ENCODE peak calls at places on chromosomes 3 and 15, in ten cellular contexts. L is endodermal cell, J is thyroid gland, O is body of pancreas, W is kidney, Z is OCI-LY7, B is adrenal gland, U is left ventricle myocardium inferior, G is ascending aorta, P is prostate gland. S is an unnamed sample. For H3K4me1, the result is how much of the 10 kb centered on the place peaks cover.

GRCh38 chr3:129727707-129728106 is 121.2 kb upstream of the PLXND1 start:
- DNase-seq in J (no peak), Z (no peak), U (no peak), L (peak), B (no peak), O (no peak), W (no peak), P (no peak), G (no peak), S (no peak)

GRCh38 chr3:49967307-49967706 is 27.4 kb downstream of the RBM6 start:
- DNase-seq in Z (no peak), G (no peak), L (no peak), U (no peak), J (no peak), W (no peak), B (no peak), P (no peak), O (no peak), S (no peak)

GRCh38 chr3:128185630-128186447 is 32.6 kb downstream of the EEFSEC start:
- DNase-seq in J (no peak), L (no peak), G (no peak), W (no peak), U (no peak), Z (no peak), B (no peak), P (no peak), O (no peak), S (no peak)

GRCh38 chr3:104291437-104291851 is 1075.3 kb upstream of the ALCAM start:
- DNase-seq in J (no peak), Z (peak), U (no peak), G (no peak), L (no peak), O (no peak), W (no peak), P (no peak), B (peak), S (no peak)

GRCh38 chr3:43171770-43172169 is 65.9 kb upstream of the POMGNT2 start:
- DNase-seq in J (no peak), O (no peak), G (no peak), L (no peak), U (no peak), P (no peak), Z (no peak), B (no peak), W (no peak), S (no peak)

GRCh38 chr3:126523745-126524428 is at the start of gene CHST13:
- DNase-seq in B (no peak), Z (no peak), J (peak), W (peak), U (peak), P (no peak), L (peak), O (peak), G (no peak), S (peak)

GRCh38 chr3:53495518-53496501 is 1.4 kb downstream of the CACNA1D start:
- DNase-seq in U (no peak), J (peak), P (no peak), Z (no peak), G (no peak), L (peak), O (peak), W (peak), B (peak), S (no peak)

GRCh38 chr3:148333091-148333490 is 364.6 kb upstream of the AGTR1 start:
- DNase-seq in L (no peak), P (no peak), G (no peak), J (no peak), O (peak), W (no peak), Z (no peak), U (no peak), B (no peak), S (no peak)

GRCh38 chr3:186670148-186670547 is 4.3 kb downstream of the HRG start:
- DNase-seq in L (no peak), W (no peak), G (no peak), U (no peak), J (no peak), P (no peak), Z (no peak), B (no peak), O (no peak), S (no peak)

GRCh38 chr15:68791431-68792283 is 29.0 kb downstream of the ANP32A start:
- DNase-seq in W (no peak), L (peak), O (no peak), U (no peak), B (no peak), Z (peak), G (no peak), P (no peak), J (no peak), S (no peak)

GRCh38 chr3:71251156-71251775 is 332.3 kb downstream of the FOXP1 start:
- DNase-seq in Z (no peak), W (no peak), P (no peak), G (no peak), J (no peak), L (no peak), B (no peak), U (no peak), O (no peak), S (no peak)

GRCh38 chr3:35908366-35909232 is 269.3 kb downstream of the ARPP21 start:
- DNase-seq in U (peak), L (peak), J (peak), Z (peak), W (no peak), B (peak), O (peak), G (no peak), P (peak), S (peak)

GRCh38 chr3:45553469-45553974 is 41.0 kb upstream of the LIMD1 start:
- DNase-seq in L (peak), P (no peak), W (no peak), B (peak), O (peak), J (peak), Z (peak), G (no peak), U (peak), S (no peak)

GRCh38 chr3:108554233-108554632 is 35.0 kb downstream of the CIP2A start:
- DNase-seq in J (no peak), L (no peak), Z (no peak), W (no peak), U (no peak), B (no peak), O (no peak), P (no peak), G (no peak), S (no peak)

GRCh38 chr3:122298239-122298638 is 26.8 kb upstream of the CSTA start:
- DNase-seq in Z (no peak), J (no peak), P (no peak), B (no peak), G (no peak), L (no peak), O (no peak), U (no peak), W (no peak), S (no peak)

GRCh38 chr3:178492496-178492895 is 43.7 kb upstream of the KCNMB2 start:
- DNase-seq in B (no peak), J (no peak), P (no peak), O (no peak), G (no peak), W (no peak), L (peak), U (no peak), Z (no peak), S (no peak)

GRCh38 chr15:80689716-80690115 is 5.4 kb upstream of the ABHD17C start:
- DNase-seq in B (no peak), U (no peak), G (no peak), P (no peak), Z (no peak), J (no peak), O (no peak), L (no peak), W (no peak), S (no peak)

GRCh38 chr3:180329187-180329586 is 272.8 kb upstream of the TTC14 start:
- DNase-seq in G (no peak), B (no peak), L (no peak), J (no peak), U (no peak), W (no peak), P (no peak), Z (no peak), O (no peak), S (no peak)

GRCh38 chr15:91263632-91264477 is 163.8 kb downstream of the SV2B start:
- DNase-seq in G (peak), L (no peak), O (peak), U (peak), W (no peak), J (peak), P (peak), B (peak), Z (no peak), S (no peak)

GRCh38 chr3:128794067-128794768 is 68.2 kb downstream of the RAB7A start:
- DNase-seq in G (no peak), J (no peak), O (no peak), P (no peak), L (no peak), B (peak), Z (no peak), W (no peak), U (no peak), S (no peak)

GRCh38 chr3:99544819-99545281 is 93.5 kb upstream of the COL8A1 start:
- DNase-seq in O (peak), B (peak), G (no peak), U (peak), W (peak), P (no peak), L (no peak), J (peak), Z (no peak), S (no peak)

GRCh38 chr15:77866186-77866585 is 211.3 kb downstream of the TBC1D2B start:
- DNase-seq in G (no peak), O (no peak), U (no peak), P (no peak), Z (no peak), J (no peak), W (peak), L (no peak), B (no peak), S (peak)

GRCh38 chr3:182671942-182672341 is 121.4 kb upstream of the ATP11B start:
- DNase-seq in U (no peak), O (no peak), B (no peak), J (no peak), W (no peak), P (no peak), G (no peak), L (no peak), Z (no peak), S (no peak)

GRCh38 chr3:64888165-64888564 is 200.4 kb upstream of the ADAMTS9 start:
- DNase-seq in U (no peak), W (no peak), B (no peak), Z (no peak), P (no peak), G (no peak), J (no peak), L (no peak), O (no peak), S (no peak)

GRCh38 chr3:64892664-64893309 is 205.0 kb upstream of the ADAMTS9 start:
- DNase-seq in B (no peak), P (no peak), O (no peak), U (no peak), G (no peak), J (no peak), W (no peak), Z (no peak), L (no peak), S (no peak)

GRCh38 chr3:64890466-64890865 is 202.7 kb upstream of the ADAMTS9 start:
- DNase-seq in L (no peak), U (no peak), G (no peak), J (no peak), P (no peak), W (no peak), B (no peak), Z (no peak), O (no peak), S (no peak)

GRCh38 chr3:64888840-64889239 is 201.0 kb upstream of the ADAMTS9 start:
- DNase-seq in L (no peak), Z (no peak), G (no peak), P (no peak), J (no peak), U (no peak), W (no peak), O (no peak), B (no peak), S (no peak)

GRCh38 chr3:64889991-64890390 is 202.2 kb upstream of the ADAMTS9 start:
- DNase-seq in U (peak), W (peak), B (peak), O (no peak), Z (no peak), J (no peak), P (no peak), G (no peak), L (no peak), S (no peak)
- H3K27ac ChIP-seq in U (peak), W (no peak), B (peak), O (no peak), Z (no peak), J (no peak), P (peak), G (no peak), L (no peak), S (no peak)

GRCh38 chr3:112676659-112677234 is 35.8 kb upstream of the CCDC80 start:
- DNase-seq in W (peak), J (peak), P (no peak), L (peak), U (peak), G (peak), B (peak), Z (peak), O (peak), S (peak)
- H3K4me1 ChIP-seq in W (under half), J (under half), P (under half), L (under half), U (under half), G (under half), B (under half), Z (under half), O (under half), S (under half)

DNA sequence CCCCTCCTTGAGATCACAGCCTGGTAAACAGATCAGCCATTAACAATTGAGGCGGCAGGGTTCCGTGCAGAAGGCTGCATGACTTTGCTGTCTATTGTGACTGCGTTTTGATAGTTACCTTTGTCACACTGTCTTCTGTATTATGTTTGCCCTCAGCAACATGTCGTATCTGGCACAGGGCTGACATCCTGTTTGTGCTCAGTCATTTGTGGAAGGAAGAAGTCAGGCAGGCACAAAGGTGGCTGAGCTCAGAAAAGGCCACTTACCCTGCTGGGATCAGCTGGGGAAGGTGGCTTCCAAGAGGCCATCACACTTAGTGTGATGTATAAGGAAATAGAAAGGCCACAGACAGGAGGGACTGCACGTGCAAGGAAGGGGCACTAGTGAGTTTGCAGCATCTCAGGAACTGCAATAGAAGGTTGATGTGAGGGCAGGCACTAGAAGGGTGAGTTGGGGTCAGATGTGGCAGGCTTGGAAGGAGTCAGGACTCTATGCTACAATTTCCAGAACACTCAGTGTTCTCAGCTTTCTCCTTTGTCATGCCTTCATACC is 13.4 kb downstream of the PML start:
- DNase-seq in P (no peak), J (peak), U (no peak), B (no peak), L (no peak), O (no peak), G (no peak), W (no peak), Z (peak), S (no peak)
- H3K27ac ChIP-seq in P (peak), J (peak), U (peak), B (no peak), L (no peak), O (no peak), G (no peak), W (no peak), Z (peak), S (peak)

GRCh38 chr15:94237903-94238302 is 6.5 kb downstream of the MCTP2 start:
- DNase-seq in J (no peak), B (no peak), U (no peak), O (no peak), W (no peak), P (no peak), L (no peak), Z (no peak), G (no peak), S (no peak)

GRCh38 chr15:94238539-94239118 is 7.3 kb downstream of the MCTP2 start:
- DNase-seq in W (no peak), G (no peak), O (no peak), Z (peak), L (no peak), U (no peak), P (no peak), J (no peak), B (no peak), S (no peak)

GRCh38 chr15:94235041-94235440 is 3.7 kb downstream of the MCTP2 start:
- DNase-seq in G (no peak), P (no peak), B (no peak), O (no peak), W (no peak), U (no peak), L (no peak), Z (no peak), J (no peak), S (no peak)

GRCh38 chr15:94235681-94236080 is 4.3 kb downstream of the MCTP2 start:
- DNase-seq in P (no peak), W (no peak), Z (no peak), B (no peak), U (no peak), O (no peak), G (no peak), J (no peak), L (no peak), S (no peak)

DNA sequence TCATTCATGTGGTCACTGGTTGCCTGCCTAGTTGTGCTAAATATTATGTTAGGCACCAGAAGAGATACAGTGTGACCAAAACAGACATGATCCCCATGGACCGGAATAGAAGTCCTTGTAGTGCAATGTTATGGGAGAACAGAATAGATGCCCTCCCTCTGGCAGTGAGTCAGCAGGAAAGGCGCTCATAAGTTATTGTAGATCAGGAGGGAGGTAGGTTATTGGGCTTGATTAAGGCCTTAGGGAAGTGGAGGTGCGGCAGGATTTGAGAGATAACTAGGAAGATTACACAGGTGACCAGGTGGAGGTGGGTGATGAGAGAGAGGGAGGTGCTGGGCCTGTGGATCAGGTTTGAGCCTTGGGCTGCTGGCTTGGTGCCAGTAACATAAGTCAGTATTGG is 5.3 kb downstream of the MCTP2 start:
- DNase-seq in O (no peak), U (no peak), B (no peak), G (no peak), L (no peak), J (no peak), Z (no peak), W (no peak), P (no peak), S (no peak)
- H3K4me1 ChIP-seq in O (half or more), U (under half), B (under half), G (under half), L (under half), J (half or more), Z (half or more), W (under half), P (under half), S (under half)

S was measured in upper lobe of right lung.